ENCODE peak calls at places on chromosomes 2 and 18, in four cellular contexts. E, T, H and J are unnamed samples. For H3K4me1, the result is how much of the 10 kb centered on the place peaks cover.

GRCh38 chr2:50591642-50592041 is 440.3 kb downstream of the NRXN1 start:
- DNase-seq in E (no peak), T (no peak), H (no peak), J (no peak)

GRCh38 chr2:205141381-205141780 is 540.9 kb upstream of the NRP2 start:
- DNase-seq in E (no peak), T (no peak), H (no peak), J (no peak)

GRCh38 chr2:172228177-172228785 is 125.6 kb upstream of the DLX2 start:
- DNase-seq in E (no peak), T (no peak), H (no peak), J (no peak)

GRCh38 chr2:111138834-111139233 is 18.1 kb downstream of the BCL2L11 start:
- DNase-seq in E (no peak), T (no peak), H (no peak), J (no peak)

GRCh38 chr2:220556658-220557057 is 929.2 kb downstream of the SLC4A3 start:
- DNase-seq in E (no peak), T (peak), H (no peak), J (no peak)

GRCh38 chr2:238847841-238848565 is at the start of gene TWIST2:
- DNase-seq in E (no peak), T (no peak), H (no peak), J (no peak)

GRCh38 chr18:59742325-59743111 is 45.3 kb upstream of the CCBE1 start:
- DNase-seq in E (no peak), T (no peak), H (no peak), J (no peak)

GRCh38 chr2:174300114-174300513 is 34.6 kb upstream of the SP9 start:
- DNase-seq in E (no peak), T (no peak), H (no peak), J (no peak)

GRCh38 chr2:190912731-190913130 is 32.1 kb downstream of the GLS start:
- DNase-seq in E (no peak), T (no peak), H (no peak), J (no peak)

GRCh38 chr18:8982416-8983183 is 119.9 kb upstream of the NDUFV2 start:
- DNase-seq in E (peak), T (peak), H (peak), J (peak)

GRCh38 chr2:80392446-80392845 is 87.9 kb upstream of the LRRTM1 start:
- DNase-seq in E (no peak), T (no peak), H (no peak), J (no peak)

GRCh38 chr2:132691556-132691955 is 21.6 kb upstream of the LYPD1 start:
- DNase-seq in E (no peak), T (no peak), H (no peak), J (no peak)

GRCh38 chr2:109453596-109453995 is 160.2 kb downstream of the SEPTIN10 start:
- DNase-seq in E (no peak), T (no peak), H (no peak), J (no peak)

GRCh38 chr2:127516031-127516430 is 10.3 kb downstream of the IWS1 start:
- DNase-seq in E (no peak), T (no peak), H (no peak), J (no peak)

GRCh38 chr2:84792856-84793522 is 87.9 kb downstream of the TRABD2A start:
- DNase-seq in E (no peak), T (no peak), H (no peak), J (no peak)

GRCh38 chr18:23356915-23357421 is 96.1 kb upstream of the RIOK3 start:
- DNase-seq in E (no peak), T (no peak), H (no peak), J (no peak)

GRCh38 chr2:48635786-48636185 is 18.1 kb downstream of the GTF2A1L start:
- DNase-seq in E (no peak), T (no peak), H (no peak), J (no peak)

GRCh38 chr2:120108749-120109148 is 95.9 kb downstream of the EPB41L5 start:
- DNase-seq in E (no peak), T (no peak), H (no peak), J (no peak)

GRCh38 chr2:178767099-178768060 is 39.8 kb downstream of the TTN start:
- DNase-seq in E (no peak), T (no peak), H (no peak), J (no peak)

GRCh38 chr2:237952851-237953250 is 14.0 kb upstream of the UBE2F start:
- DNase-seq in E (no peak), T (no peak), H (no peak), J (no peak)

GRCh38 chr2:159902722-159903121 is 104.7 kb upstream of the CD302 start:
- DNase-seq in E (no peak), T (no peak), H (no peak), J (no peak)

GRCh38 chr2:86274918-86275275 is 62.5 kb downstream of the REEP1 start:
- DNase-seq in E (no peak), T (no peak), H (no peak), J (no peak)

GRCh38 chr2:236896677-236897076 is 189.0 kb upstream of the COPS8 start:
- DNase-seq in E (no peak), T (no peak), H (no peak), J (no peak)

GRCh38 chr18:8839285-8839684 is 133.9 kb downstream of the MTCL1 start:
- DNase-seq in E (no peak), T (no peak), H (no peak), J (no peak)

GRCh38 chr2:70890469-70891065 is 45.1 kb upstream of the ATP6V1B1 start:
- DNase-seq in E (no peak), T (no peak), H (no peak), J (no peak)

GRCh38 chr18:7152485-7152884 is 34.9 kb upstream of the LAMA1 start:
- DNase-seq in E (no peak), T (no peak), H (no peak), J (no peak)

GRCh38 chr18:32918692-32919250 is 145.9 kb upstream of the KLHL14 start:
- DNase-seq in E (no peak), T (peak), H (no peak), J (no peak)

GRCh38 chr2:26401739-26402541 is at the start of gene DRC1:
- DNase-seq in E (no peak), T (no peak), H (no peak), J (peak)

GRCh38 chr2:9261231-9261883 is 54.7 kb downstream of the ASAP2 start:
- DNase-seq in E (no peak), T (no peak), H (no peak), J (no peak)

GRCh38 chr2:88199912-88200682 is 30.0 kb downstream of the THNSL2 start:
- DNase-seq in E (no peak), T (no peak), H (no peak), J (no peak)

GRCh38 chr2:9291866-9292265 is 85.3 kb downstream of the ASAP2 start:
- DNase-seq in E (no peak), T (no peak), H (no peak), J (no peak)

GRCh38 chr2:198441876-198442275 is 637.5 kb downstream of the PLCL1 start:
- DNase-seq in E (no peak), T (no peak), H (no peak), J (no peak)

GRCh38 chr18:57959278-57959677 is 84.7 kb upstream of the NEDD4L start:
- DNase-seq in E (peak), T (peak), H (peak), J (peak)

GRCh38 chr2:81247648-81248047 is 943.1 kb upstream of the LRRTM1 start:
- DNase-seq in E (no peak), T (no peak), H (no peak), J (no peak)

GRCh38 chr2:157897106-157897971 is 21.2 kb upstream of the ACVR1 start:
- DNase-seq in E (no peak), T (peak), H (no peak), J (no peak)

GRCh38 chr2:25805987-25806386 is 72.3 kb downstream of the ASXL2 start:
- DNase-seq in E (no peak), T (no peak), H (no peak), J (no peak)

GRCh38 chr2:74834806-74835755 is 1.2 kb downstream of the HK2 start:
- DNase-seq in E (peak), T (peak), H (no peak), J (peak)

DNA sequence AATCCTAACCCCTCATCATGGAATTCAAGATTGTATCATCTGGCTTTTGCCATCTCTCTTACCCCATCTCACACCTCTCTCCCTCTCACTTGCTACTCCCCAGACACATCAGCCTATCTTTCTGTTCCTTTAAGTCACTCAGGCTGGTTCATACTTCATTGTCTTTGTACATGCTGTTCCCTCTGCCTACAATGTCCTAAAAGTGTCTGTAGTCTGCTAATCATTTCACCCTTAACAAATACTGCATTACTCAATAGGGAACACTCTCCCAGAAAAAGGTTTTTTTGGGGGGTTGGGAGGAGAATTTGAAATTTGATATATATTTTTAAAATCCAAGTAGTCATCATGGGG is 146.2 kb upstream of the KLF7 start:
- DNase-seq in E (no peak), T (no peak), H (no peak), J (no peak)
- H3K9ac ChIP-seq in E (no peak), T (no peak), H (no peak), J (no peak)

DNA sequence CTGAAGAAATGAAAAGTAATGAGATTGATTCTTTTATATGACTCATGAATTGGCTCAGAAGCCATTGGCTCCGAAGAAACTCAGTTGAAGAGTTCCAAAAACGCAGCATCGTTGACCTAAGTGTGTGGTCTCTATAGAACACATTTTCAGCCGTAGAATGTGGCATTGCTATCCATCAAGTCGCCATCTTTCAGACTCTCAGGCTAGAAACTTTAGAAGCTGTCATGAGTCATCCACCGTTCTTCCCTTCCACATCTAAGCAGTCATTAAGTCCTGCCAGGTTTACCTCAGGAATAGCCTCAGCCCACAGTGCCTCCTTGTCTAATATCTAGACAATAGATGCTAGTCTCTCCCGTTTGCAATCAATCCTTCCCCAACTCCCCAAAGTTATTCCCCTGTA is 61.3 kb upstream of the NCOA1 start:
- DNase-seq in E (no peak), T (no peak), H (no peak), J (no peak)
- H3K4me1 ChIP-seq in E (under half), T (under half), H (under half), J (under half)

DNA sequence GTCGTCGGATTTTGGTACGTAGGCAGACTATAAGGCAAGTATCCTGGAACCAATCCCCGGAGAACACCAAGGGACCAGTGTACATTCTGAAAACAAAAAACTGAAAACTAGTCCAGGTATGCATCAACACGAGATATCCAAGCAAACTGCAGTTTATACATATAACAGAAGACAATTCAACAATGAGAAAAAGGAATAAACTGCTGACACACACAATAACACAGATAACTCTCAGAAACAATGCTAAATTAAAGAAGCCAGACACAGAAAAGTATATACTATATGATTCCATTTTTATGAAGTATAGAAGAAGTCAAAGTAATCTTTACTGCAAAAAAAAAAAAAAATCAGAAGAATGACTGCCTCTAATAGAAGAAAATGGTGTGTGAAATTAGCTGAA is 5.9 kb downstream of the ROCK2 start:
- DNase-seq in E (no peak), T (no peak), H (no peak), J (no peak)
- H3K9ac ChIP-seq in E (no peak), T (no peak), H (no peak), J (no peak)

GRCh38 chr18:31576670-31577069 is 15.0 kb upstream of the TTR start:
- DNase-seq in E (no peak), T (no peak), H (no peak), J (no peak)
- H3K4me1 ChIP-seq in E (under half), T (under half), H (under half), J (under half)

GRCh38 chr2:229261599-229261998 is 9.5 kb downstream of the PID1 start:
- DNase-seq in E (no peak), T (no peak), H (no peak), J (no peak)
- H3K9ac ChIP-seq in E (no peak), T (no peak), H (no peak), J (no peak)

GRCh38 chr2:46559257-46559656 is 79.9 kb downstream of the TMEM247 start:
- DNase-seq in E (no peak), T (no peak), H (no peak), J (no peak)
- H3K4me1 ChIP-seq in E (under half), T (half or more), H (under half), J (under half)

DNA sequence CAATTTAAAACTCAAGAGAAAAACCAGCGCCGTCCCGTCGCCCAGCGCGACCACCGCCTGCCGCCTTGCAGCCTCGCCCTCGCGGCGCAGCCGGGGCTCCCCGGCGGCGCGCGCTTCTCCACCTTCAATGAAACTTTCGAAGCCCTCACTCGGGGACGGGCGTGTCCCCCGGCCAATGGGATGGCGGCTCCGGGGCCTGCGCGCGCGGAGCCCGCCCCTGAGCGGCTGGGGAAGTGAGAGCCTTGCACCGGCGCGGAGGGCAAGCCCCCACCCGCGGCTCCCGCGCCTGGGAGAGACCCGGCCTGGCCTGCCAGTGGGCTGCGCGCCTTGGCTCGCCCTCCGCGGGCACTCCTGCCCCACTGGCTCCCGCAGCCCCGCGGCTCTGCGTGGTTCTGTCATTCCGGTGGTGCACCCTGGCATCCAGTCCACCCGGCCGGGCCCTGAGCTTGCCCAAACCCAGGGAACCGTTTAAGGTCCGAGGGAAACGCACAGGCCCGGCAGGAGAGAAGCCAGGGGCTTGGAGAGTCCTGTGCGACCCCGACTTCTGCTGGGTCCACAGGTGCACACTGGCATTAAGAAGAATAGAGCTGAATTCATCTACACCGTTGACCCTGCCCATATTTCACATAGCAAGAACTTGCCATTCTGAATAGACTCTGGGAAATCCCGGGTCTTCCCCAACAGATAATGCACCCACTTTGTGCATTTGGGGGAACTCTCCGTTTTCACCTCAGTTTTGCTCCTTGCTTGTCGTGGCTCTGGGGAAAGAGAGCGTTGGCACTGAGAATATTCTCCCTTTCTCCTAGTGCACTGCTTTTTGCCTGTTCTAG is at the start of gene PIEZO2:
- DNase-seq in E (peak), T (no peak), H (no peak), J (peak)
- H3K9ac ChIP-seq in E (no peak), T (no peak), H (no peak), J (peak)

GRCh38 chr2:105768961-105769452 is 24.3 kb downstream of the NCK2 start:
- DNase-seq in E (no peak), T (no peak), H (no peak), J (no peak)
- H3K4me1 ChIP-seq in E (under half), T (under half), H (under half), J (under half)

DNA sequence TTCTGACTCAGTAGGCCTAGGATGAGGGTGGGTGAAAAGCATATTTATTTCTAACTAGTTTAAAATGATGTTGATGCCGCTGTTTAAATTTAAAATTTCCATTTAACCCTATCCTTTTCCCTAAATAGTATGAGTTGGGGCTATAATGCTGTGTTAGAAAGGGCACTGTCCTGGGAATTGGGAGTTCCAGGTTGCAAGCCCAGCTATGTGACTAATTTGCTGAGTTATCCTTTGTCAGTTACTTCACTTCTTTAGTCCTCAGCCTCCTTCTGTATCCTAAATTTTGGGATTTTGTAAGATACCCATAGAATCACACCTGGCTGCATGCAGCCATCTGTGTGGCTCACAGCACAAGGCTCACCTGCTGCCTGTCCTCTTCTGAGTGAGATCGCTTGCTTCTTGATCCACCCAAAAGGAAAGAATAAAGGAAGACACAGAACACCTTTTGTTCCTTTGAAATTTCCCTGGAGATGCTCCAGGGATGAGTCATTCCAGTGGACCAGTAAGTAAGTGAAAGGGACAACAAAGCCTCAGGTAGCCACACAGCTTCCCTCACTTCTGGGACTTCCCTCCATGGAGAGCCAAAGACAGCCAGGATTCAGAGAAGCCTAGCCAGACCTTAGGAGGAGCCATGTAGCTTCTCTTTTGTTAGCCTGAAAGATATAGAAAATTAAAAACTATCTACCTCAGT is 97.2 kb downstream of the DTNA start:
- DNase-seq in E (no peak), T (no peak), H (peak), J (peak)
- H3K9ac ChIP-seq in E (no peak), T (no peak), H (no peak), J (no peak)

GRCh38 chr2:44954306-44954901 is 12.9 kb downstream of the SIX3 start:
- DNase-seq in E (no peak), T (no peak), H (no peak), J (no peak)

GRCh38 chr2:44952143-44952805 is 10.8 kb downstream of the SIX3 start:
- DNase-seq in E (peak), T (peak), H (peak), J (no peak)

GRCh38 chr2:44954902-44955592 is 13.5 kb downstream of the SIX3 start:
- DNase-seq in E (no peak), T (no peak), H (no peak), J (no peak)

GRCh38 chr2:44952806-44953685 is 11.5 kb downstream of the SIX3 start:
- DNase-seq in E (no peak), T (no peak), H (no peak), J (no peak)

GRCh38 chr2:44953686-44953976 is 12.1 kb downstream of the SIX3 start:
- DNase-seq in E (no peak), T (no peak), H (no peak), J (no peak)
- H3K4me1 ChIP-seq in E (under half), T (under half), H (under half), J (under half)